ENCODE peak calls at places on chromosomes 5 and 9, in nine cellular contexts. V is fibroblast of pulmonary artery, U is pulmonary artery endothelial cell, I is GM13977, Y is uterus, H is heart left ventricle, S is HTR-8/SVneo, M is NCI-H1694 treated with DMSO at 0.1 percent for 48 hours, L is endothelial cell. P is an unnamed sample.

GRCh38 chr9:89038354-89039091 is 47.3 kb downstream of the S1PR3 start:
- DNase-seq in U (no peak), I (no peak), H (peak), S (no peak), V (peak), Y (no peak), M (no peak), L (no peak), P (no peak)

GRCh38 chr9:134406366-134407122 is 80.3 kb downstream of the RXRA start:
- DNase-seq in L (no peak), I (no peak), M (no peak), S (no peak), V (no peak), U (no peak), H (no peak), Y (no peak), P (no peak)

GRCh38 chr5:14011089-14012004 is 66.9 kb upstream of the DNAH5 start:
- DNase-seq in I (peak), H (peak), M (peak), Y (peak), V (peak), S (peak), L (peak), U (peak), P (peak)

GRCh38 chr9:92896037-92896436 is 18.2 kb upstream of the ZNF484 start:
- DNase-seq in S (no peak), M (no peak), L (no peak), V (no peak), H (no peak), U (no peak), Y (no peak), I (no peak), P (no peak)

GRCh38 chr9:81685763-81686613 is 3.4 kb downstream of the TLE1 start:
- DNase-seq in I (no peak), M (peak), H (no peak), V (peak), Y (no peak), L (no peak), U (no peak), S (no peak), P (no peak)

GRCh38 chr5:91206734-91207133 is 176.4 kb downstream of the ARRDC3 start:
- DNase-seq in V (peak), H (no peak), Y (no peak), U (no peak), M (no peak), L (no peak), S (no peak), I (no peak), P (no peak)

GRCh38 chr9:95025213-95026170 is 292.0 kb downstream of the FANCC start:
- DNase-seq in L (no peak), V (peak), S (peak), M (no peak), I (no peak), Y (peak), H (peak), U (peak), P (no peak)

GRCh38 chr5:61357745-61358144 is 25.7 kb downstream of the ZSWIM6 start:
- DNase-seq in H (no peak), U (no peak), Y (no peak), I (no peak), L (peak), M (no peak), S (no peak), V (no peak), P (no peak)

GRCh38 chr5:36357391-36357790 is 55.7 kb upstream of the RANBP3L start:
- DNase-seq in I (no peak), U (no peak), Y (no peak), H (no peak), M (no peak), S (no peak), L (no peak), V (peak), P (no peak)

P was measured in CD4-positive, CD25-positive, alpha-beta regulatory T cell.